ENCODE peak calls at places on chromosomes 16 and 17, in ten cellular contexts. L is upper lobe of right lung, V is iPS DF 6.9, I is A549, X is tibial artery, K is keratinocyte, C is prostate gland, A is Peyer's patch, R is tibial nerve, F is adrenal gland. T is an unnamed sample. For H3K4me1 and H3K9me3, the result is how much of the 10 kb centered on the place peaks cover.

GRCh38 chr17:347309-347708 is 5.3 kb downstream of the RPH3AL start:
- DNase-seq in R (no peak), A (no peak), F (no peak), K (no peak), V (no peak), L (peak), C (no peak), I (no peak), X (no peak), T (no peak)

GRCh38 chr16:86718118-86718517 is 139.8 kb downstream of the FOXL1 start:
- DNase-seq in C (peak), F (no peak), X (no peak), R (no peak), I (peak), K (no peak), V (no peak), A (no peak), L (no peak), T (no peak)

GRCh38 chr17:31550389-31551056 is 159.0 kb downstream of the RAB11FIP4 start:
- DNase-seq in X (no peak), R (no peak), A (no peak), C (no peak), V (no peak), K (no peak), I (peak), L (no peak), F (no peak), T (no peak)

GRCh38 chr16:8808009-8808408 is 10.4 kb downstream of the PMM2 start:
- DNase-seq in F (no peak), I (no peak), X (no peak), V (no peak), A (no peak), K (no peak), C (no peak), L (no peak), R (no peak), T (no peak)

GRCh38 chr16:19938536-19938935 is 53.9 kb upstream of the GPRC5B start:
- DNase-seq in A (no peak), R (no peak), L (no peak), I (no peak), V (no peak), K (no peak), F (no peak), C (no peak), X (no peak), T (no peak)

GRCh38 chr17:14068542-14069250 is 608 bp upstream of the COX10 start:
- DNase-seq in F (no peak), K (no peak), V (no peak), X (no peak), C (no peak), I (peak), L (no peak), A (no peak), R (no peak), T (no peak)

GRCh38 chr17:36722121-36722902 is 120.9 kb downstream of the MRM1 start:
- DNase-seq in R (no peak), X (no peak), I (no peak), V (no peak), K (no peak), A (peak), L (peak), F (peak), C (peak), T (peak)

GRCh38 chr16:50434872-50435478 is 66.2 kb upstream of the BRD7 start:
- DNase-seq in I (no peak), A (no peak), L (no peak), K (no peak), C (no peak), F (no peak), V (no peak), X (no peak), R (no peak), T (no peak)

GRCh38 chr16:50462793-50463507 is 85.2 kb upstream of the NKD1 start:
- DNase-seq in V (no peak), I (no peak), F (no peak), R (no peak), C (no peak), A (no peak), X (peak), K (no peak), L (peak), T (no peak)

GRCh38 chr17:49575524-49576120 is at the start of gene NXPH3:
- DNase-seq in X (peak), A (no peak), F (peak), R (no peak), V (no peak), C (peak), I (peak), L (peak), K (no peak), T (peak)

GRCh38 chr16:13557476-13557875 is 362.5 kb upstream of the ERCC4 start:
- DNase-seq in X (no peak), C (no peak), A (no peak), L (no peak), I (no peak), V (no peak), F (no peak), K (no peak), R (no peak), T (no peak)

GRCh38 chr17:7583253-7584109 is at the start of gene MPDU1:
- DNase-seq in A (peak), K (no peak), L (peak), I (peak), X (peak), F (peak), C (peak), V (peak), R (peak), T (peak)

GRCh38 chr17:33227911-33228310 is 65.2 kb downstream of the ASIC2 start:
- DNase-seq in A (no peak), F (no peak), L (no peak), X (no peak), K (no peak), I (no peak), C (no peak), V (no peak), R (no peak), T (no peak)

GRCh38 chr16:28189237-28189636 is 22.5 kb downstream of the XPO6 start:
- DNase-seq in X (no peak), F (no peak), V (no peak), A (no peak), K (no peak), R (no peak), C (no peak), I (peak), L (no peak), T (no peak)

GRCh38 chr16:85628651-85629050 is 15.5 kb downstream of the GSE1 start:
- DNase-seq in R (no peak), X (no peak), L (no peak), A (no peak), V (no peak), C (no peak), K (no peak), F (no peak), I (no peak), T (no peak)

GRCh38 chr17:10792156-10792555 is 11.7 kb downstream of the TMEM238L start:
- DNase-seq in R (no peak), L (no peak), C (no peak), A (no peak), K (peak), V (no peak), X (no peak), I (no peak), F (no peak), T (no peak)

GRCh38 chr16:62194828-62195227 is 158.6 kb upstream of the CDH8 start:
- DNase-seq in K (no peak), C (no peak), I (no peak), R (no peak), X (no peak), A (no peak), L (no peak), V (peak), F (no peak), T (no peak)

GRCh38 chr16:84730406-84731106 is 30.8 kb downstream of the USP10 start:
- DNase-seq in A (peak), V (no peak), F (peak), L (peak), X (peak), K (peak), C (peak), R (no peak), I (peak), T (peak)

GRCh38 chr17:39461911-39462641 is 790 bp downstream of the CDK12 start:
- DNase-seq in F (peak), R (no peak), C (peak), V (no peak), A (peak), L (no peak), X (peak), I (no peak), K (no peak), T (no peak)

GRCh38 chr17:8122391-8122922 is 1.4 kb downstream of the HES7 start:
- DNase-seq in K (no peak), V (no peak), I (peak), R (no peak), X (no peak), A (no peak), L (no peak), C (no peak), F (no peak), T (peak)

GRCh38 chr17:2400474-2400866 is 390 bp downstream of the MNT start:
- DNase-seq in K (no peak), F (peak), L (peak), V (no peak), X (peak), A (peak), C (no peak), R (no peak), I (peak), T (peak)

GRCh38 chr17:75077072-75077489 is 10.7 kb upstream of the SLC16A5 start:
- DNase-seq in C (no peak), K (no peak), L (no peak), F (no peak), R (no peak), A (peak), V (no peak), I (no peak), X (no peak), T (no peak)

GRCh38 chr16:22614271-22614947 is 103.7 kb downstream of the NPIPB5 start:
- DNase-seq in F (no peak), C (no peak), X (no peak), A (no peak), R (no peak), I (peak), K (peak), V (no peak), L (no peak), T (no peak)

GRCh38 chr17:2871720-2872119 is 75.5 kb downstream of the RAP1GAP2 start:
- DNase-seq in I (no peak), X (no peak), C (no peak), L (no peak), F (no peak), V (no peak), A (no peak), K (no peak), R (no peak), T (no peak)

GRCh38 chr16:51674615-51675014 is 523.5 kb upstream of the SALL1 start:
- DNase-seq in F (no peak), C (no peak), A (no peak), V (no peak), K (no peak), I (no peak), R (no peak), X (no peak), L (no peak), T (no peak)

GRCh38 chr17:19381361-19381740 is 3.1 kb downstream of the MAPK7 start:
- DNase-seq in A (no peak), K (no peak), F (no peak), I (no peak), R (no peak), X (peak), C (no peak), L (peak), V (no peak), T (no peak)

GRCh38 chr16:10465821-10466220 is 80.0 kb downstream of the ATF7IP2 start:
- DNase-seq in I (no peak), A (no peak), C (no peak), V (no peak), F (no peak), R (no peak), K (no peak), L (no peak), X (no peak), T (no peak)

GRCh38 chr17:48995871-48996695 is 1.1 kb upstream of the IGF2BP1 start:
- DNase-seq in R (no peak), K (no peak), V (peak), I (peak), C (no peak), A (no peak), X (no peak), L (no peak), F (no peak), T (no peak)

GRCh38 chr17:73458191-73458590 is 146.4 kb upstream of the CDC42EP4 start:
- DNase-seq in R (no peak), C (no peak), I (no peak), K (no peak), V (no peak), F (no peak), A (no peak), L (no peak), X (no peak), T (no peak)

GRCh38 chr17:40174528-40174927 is 2.7 kb upstream of the RAPGEFL1 start:
- DNase-seq in C (no peak), I (no peak), V (no peak), K (no peak), A (no peak), F (no peak), X (no peak), R (no peak), L (no peak), T (no peak)

GRCh38 chr17:82096709-82097186 is 1.3 kb downstream of the FASN start:
- DNase-seq in F (no peak), X (no peak), L (no peak), I (no peak), V (no peak), K (no peak), R (no peak), A (no peak), C (no peak), T (no peak)

GRCh38 chr17:82097919-82098168 is 192 bp downstream of the FASN start:
- DNase-seq in R (no peak), X (no peak), I (no peak), K (no peak), F (no peak), C (no peak), A (no peak), L (no peak), V (no peak), T (no peak)

GRCh38 chr17:82098169-82098938 is at the start of gene FASN:
- DNase-seq in K (peak), R (peak), I (peak), A (peak), C (peak), V (peak), L (peak), F (peak), X (peak), T (peak)

GRCh38 chr17:82095777-82096708 is 2.0 kb downstream of the FASN start:
- DNase-seq in F (peak), R (no peak), K (no peak), A (no peak), C (no peak), V (no peak), I (no peak), X (no peak), L (no peak), T (no peak)

GRCh38 chr17:82097187-82097918 is 683 bp downstream of the FASN start:
- DNase-seq in V (no peak), F (peak), C (no peak), I (peak), A (peak), L (peak), X (no peak), R (no peak), K (no peak), T (peak)
- H3K4me1 ChIP-seq in V (under half), F (under half), C (under half), I (under half), A (under half), L (under half), X (half or more), R (under half), K (under half), T (under half)

GRCh38 chr16:71441348-71441781 is 489 bp downstream of the TLE7 start:
- DNase-seq in K (no peak), A (no peak), V (no peak), F (no peak), X (no peak), I (no peak), R (no peak), C (no peak), L (no peak), T (no peak)
- H3K9me3 ChIP-seq in K (under half), A (under half), V (under half), F (under half), X (half or more), I (under half), R (half or more), C (under half), L (under half), T (under half)

GRCh38 chr16:89442990-89443726 is 47.2 kb downstream of the ANKRD11 start:
- DNase-seq in A (no peak), V (no peak), K (peak), L (no peak), C (peak), F (peak), I (peak), R (no peak), X (no peak), T (no peak)
- H3K27ac ChIP-seq in A (peak), V (no peak), K (peak), L (peak), C (peak), F (peak), I (peak), R (peak), X (peak), T (no peak)

DNA sequence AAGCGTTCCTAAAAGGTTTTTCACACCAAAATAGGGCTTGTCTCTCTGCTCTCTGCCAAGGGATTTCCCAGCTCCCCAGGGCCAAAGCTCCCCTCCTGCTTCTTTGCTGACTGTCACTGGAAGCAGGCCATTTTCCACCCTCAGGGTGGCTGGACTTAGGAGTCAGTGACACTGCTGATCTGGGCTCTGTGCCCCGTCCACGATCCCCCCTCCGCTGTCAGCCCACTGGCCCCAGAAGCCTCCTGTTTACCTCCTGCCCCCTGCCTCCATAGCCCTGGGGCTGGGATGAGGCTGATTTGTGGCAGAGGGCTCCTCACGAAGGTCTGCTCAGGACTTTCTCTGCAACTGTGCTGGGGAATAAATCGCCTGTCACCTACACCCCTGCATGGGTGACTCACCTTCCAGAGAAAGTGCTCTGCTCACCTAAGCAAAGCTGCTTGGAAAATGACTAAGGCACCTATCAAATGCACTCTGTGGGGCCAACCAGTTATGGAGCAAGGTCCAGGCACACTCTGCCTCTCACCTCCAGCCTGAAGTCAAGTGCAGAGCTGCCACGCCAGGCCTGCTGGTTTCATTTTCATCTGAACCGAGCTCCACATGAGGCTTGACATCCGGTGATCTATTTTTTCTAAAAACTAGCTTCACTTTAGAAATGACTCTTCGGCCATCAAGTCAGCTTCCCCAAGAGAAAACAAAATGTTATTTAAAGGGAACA is 4.9 kb downstream of the MAP3K14 start:
- DNase-seq in C (peak), V (no peak), I (peak), F (peak), X (peak), K (peak), L (peak), R (peak), A (peak), T (peak)
- H3K4me1 ChIP-seq in C (under half), V (under half), I (half or more), F (half or more), X (half or more), K (half or more), L (half or more), R (under half), A (half or more), T (half or more)

GRCh38 chr16:119835-120234 is 18.6 kb downstream of the NPRL3 start:
- DNase-seq in K (no peak), C (no peak), R (no peak), L (no peak), A (no peak), I (no peak), V (no peak), X (no peak), F (no peak), T (no peak)
- H3K9me3 ChIP-seq in K (under half), C (under half), R (under half), L (under half), A (under half), I (under half), V (under half), X (under half), F (under half), T (under half)

DNA sequence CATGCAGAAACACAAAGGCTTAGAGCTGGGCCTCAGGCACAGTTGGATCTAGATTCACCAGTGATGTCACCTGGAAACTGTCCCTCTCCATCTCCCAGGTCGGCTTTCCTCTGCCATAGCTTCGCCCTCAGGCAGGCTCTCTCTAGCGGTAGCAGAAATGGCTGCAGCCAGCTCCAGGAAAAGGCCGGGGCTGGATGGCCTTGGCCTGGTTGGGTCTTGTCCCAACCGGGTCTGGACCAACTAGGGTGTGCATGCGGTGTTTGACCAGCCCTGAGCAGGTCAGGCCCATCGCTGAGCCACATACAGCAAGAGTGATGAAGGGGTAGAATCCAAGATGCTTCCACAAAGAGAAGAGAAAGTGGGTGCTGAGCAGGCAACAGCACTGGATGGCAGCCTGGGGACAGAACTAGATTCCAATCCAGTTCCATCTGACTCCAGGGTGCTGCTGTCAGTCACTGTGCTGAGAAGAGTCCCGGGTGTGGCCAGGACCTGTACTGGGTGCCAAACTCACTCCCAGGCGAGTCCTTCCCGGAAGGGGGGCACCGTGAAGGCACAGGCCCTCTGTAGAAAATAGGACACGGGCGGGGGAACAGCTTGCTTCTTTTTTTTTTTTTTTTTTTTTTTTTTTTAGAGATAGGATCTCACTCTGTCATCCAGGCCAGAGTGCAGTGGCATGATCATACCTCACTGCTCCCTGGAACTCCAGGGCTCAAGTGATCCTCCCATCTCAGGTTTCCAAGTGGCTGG is 51.8 kb downstream of the SOCS3 start:
- DNase-seq in F (peak), R (no peak), C (no peak), I (no peak), K (no peak), X (no peak), V (no peak), L (no peak), A (no peak), T (no peak)
- H3K27ac ChIP-seq in F (peak), R (peak), C (no peak), I (no peak), K (no peak), X (no peak), V (no peak), L (no peak), A (no peak), T (no peak)

GRCh38 chr16:17367034-17367433 is 103.7 kb downstream of the XYLT1 start:
- DNase-seq in X (no peak), K (no peak), F (no peak), C (no peak), V (no peak), L (no peak), A (peak), R (no peak), I (no peak), T (peak)

GRCh38 chr16:17368951-17369350 is 101.8 kb downstream of the XYLT1 start:
- DNase-seq in X (no peak), K (no peak), A (no peak), L (no peak), F (no peak), V (no peak), R (no peak), I (no peak), C (no peak), T (peak)

GRCh38 chr16:17369441-17369951 is 101.3 kb downstream of the XYLT1 start:
- DNase-seq in F (peak), C (no peak), X (peak), L (peak), R (no peak), V (no peak), A (peak), K (no peak), I (no peak), T (peak)

GRCh38 chr16:17367932-17368331 is 102.8 kb downstream of the XYLT1 start:
- DNase-seq in A (no peak), C (no peak), F (peak), X (no peak), L (no peak), V (peak), K (no peak), R (no peak), I (no peak), T (no peak)

GRCh38 chr16:17368511-17368910 is 102.2 kb downstream of the XYLT1 start:
- DNase-seq in C (no peak), L (no peak), V (no peak), F (peak), A (no peak), X (no peak), K (no peak), R (no peak), I (no peak), T (no peak)
- H3K4me1 ChIP-seq in C (under half), L (half or more), V (under half), F (under half), A (half or more), X (under half), K (under half), R (under half), I (under half), T (half or more)

DNA sequence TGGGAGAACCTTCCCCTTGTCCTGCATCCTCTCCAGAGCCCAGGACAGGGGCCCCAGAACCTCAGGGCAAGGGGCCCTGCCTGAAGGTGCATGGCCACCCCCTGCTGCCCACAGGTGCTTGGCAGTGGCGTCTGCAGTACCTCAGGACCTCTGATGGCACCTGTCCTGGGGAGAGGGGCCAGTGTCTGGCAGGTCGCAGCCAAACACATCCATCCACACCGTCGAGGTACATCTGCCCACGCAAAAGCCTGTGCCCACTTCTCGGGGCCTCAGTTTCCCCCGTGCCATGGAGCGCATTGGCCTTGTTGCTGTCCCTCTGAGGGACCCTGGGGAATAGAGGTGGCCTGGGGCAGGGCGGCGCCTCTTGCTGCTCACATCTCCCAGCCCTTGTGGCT is 9.3 kb downstream of the MAP2K3 start:
- DNase-seq in A (no peak), F (no peak), C (no peak), V (no peak), K (no peak), L (no peak), X (no peak), R (no peak), I (no peak), T (no peak)
- H3K9me3 ChIP-seq in A (under half), F (under half), C (under half), V (under half), K (under half), L (under half), X (under half), R (under half), I (under half), T (under half)